ENCODE peak calls at places on chromosome 18, in nine cellular contexts. E, Q, R, N, T, U, B, X and P are unnamed samples.

GRCh38 chr18:25875574-25875973 is 214.8 kb downstream of the SS18 start:
- DNase-seq in E (no peak), Q (no peak), R (no peak), N (peak; percentile 4), T (no peak), U (no peak), B (no peak), X (peak; percentile 25), P (peak; percentile 0)

GRCh38 chr18:24398515-24398914 is 891 bp upstream of the OSBPL1A start:
- DNase-seq in E (no peak), Q (no peak), R (no peak), N (peak; percentile 61), T (peak; percentile 34), U (no peak), B (peak; percentile 70), X (no peak), P (peak; percentile 29)

GRCh38 chr18:21669736-21670135 is 34.8 kb downstream of the ABHD3 start:
- DNase-seq in E (no peak), Q (no peak), R (peak; percentile 22), N (no peak), T (no peak), U (no peak), B (no peak), X (no peak), P (no peak)

GRCh38 chr18:60549338-60549960 is 176.9 kb upstream of the MC4R start:
- DNase-seq in E (no peak), Q (no peak), R (peak; percentile 78), N (peak; percentile 71), T (peak; percentile 85), U (no peak), B (no peak), X (peak; percentile 76), P (peak; percentile 91)

GRCh38 chr18:70671889-70672551 is 383.2 kb downstream of the SOCS6 start:
- DNase-seq in E (no peak), Q (no peak), R (no peak), N (no peak), T (no peak), U (no peak), B (no peak), X (no peak), P (no peak)

GRCh38 chr18:13878858-13879257 is 36.5 kb downstream of the MC2R start:
- DNase-seq in E (no peak), Q (no peak), R (no peak), N (no peak), T (no peak), U (no peak), B (no peak), X (no peak), P (no peak)

GRCh38 chr18:79965119-79965902 is 868 bp downstream of the HSBP1L1 start:
- DNase-seq in E (no peak), Q (no peak), R (peak; percentile 55), N (peak; percentile 63), T (peak; percentile 74), U (no peak), B (no peak), X (peak; percentile 52), P (peak; percentile 77)

GRCh38 chr18:44758821-44759624 is 78.3 kb downstream of the SETBP1 start:
- DNase-seq in E (no peak), Q (no peak), R (no peak), N (no peak), T (no peak), U (peak; percentile 63), B (no peak), X (no peak), P (no peak)

GRCh38 chr18:69626643-69627242 is 226.1 kb downstream of the DOK6 start:
- DNase-seq in E (no peak), Q (no peak), R (no peak), N (peak; percentile 55), T (peak; percentile 20), U (no peak), B (no peak), X (no peak), P (no peak)

GRCh38 chr18:47260924-47261701 is 9.7 kb upstream of the SKOR2 start:
- DNase-seq in E (no peak), Q (no peak), R (no peak), N (no peak), T (no peak), U (no peak), B (no peak), X (no peak), P (no peak)

GRCh38 chr18:48391863-48392262 is 17.3 kb downstream of the ZBTB7C start:
- DNase-seq in E (no peak), Q (no peak), R (no peak), N (peak; percentile 56), T (no peak), U (no peak), B (no peak), X (no peak), P (no peak)

GRCh38 chr18:23166863-23167531 is 31.7 kb downstream of the CABLES1 start:
- DNase-seq in E (no peak), Q (no peak), R (no peak), N (no peak), T (peak; percentile 45), U (no peak), B (no peak), X (no peak), P (no peak)

GRCh38 chr18:76495435-76496199 is 575 bp upstream of the ZNF516 start:
- DNase-seq in E (peak; percentile 62), Q (no peak), R (peak; percentile 51), N (peak; percentile 70), T (peak; percentile 39), U (no peak), B (no peak), X (peak; percentile 13), P (peak; percentile 66)

GRCh38 chr18:69617888-69618287 is 217.2 kb downstream of the DOK6 start:
- DNase-seq in E (no peak), Q (no peak), R (no peak), N (peak; percentile 83), T (peak; percentile 76), U (no peak), B (no peak), X (no peak), P (peak; percentile 90)